ENCODE peak calls at places on chromosome 4, in seven cellular contexts. Y, V, A, H, X, T and M are unnamed samples.

GRCh38 chr4:113394730-113395530 is 345.5 kb downstream of the ANK2 start:
- DNase-seq in Y (no peak), V (peak), A (no peak), H (peak), X (peak), T (peak), M (peak)

GRCh38 chr4:78370625-78371372 is 180.8 kb upstream of the ANXA3 start:
- DNase-seq in Y (no peak), V (no peak), A (no peak), H (no peak), X (no peak), T (no peak), M (no peak)

GRCh38 chr4:81601270-81601694 is 129.6 kb upstream of the RASGEF1B start:
- DNase-seq in Y (no peak), V (peak), A (no peak), H (no peak), X (no peak), T (no peak), M (no peak)

GRCh38 chr4:65383589-65384305 is 286.5 kb downstream of the EPHA5 start:
- DNase-seq in Y (no peak), V (peak), A (no peak), H (no peak), X (no peak), T (no peak), M (no peak)

GRCh38 chr4:83378426-83378825 is 43.8 kb upstream of the HPSE start:
- DNase-seq in Y (no peak), V (no peak), A (no peak), H (no peak), X (no peak), T (no peak), M (no peak)

GRCh38 chr4:94621491-94622080 is 136.2 kb upstream of the BMPR1B start:
- DNase-seq in Y (no peak), V (peak), A (no peak), H (peak), X (no peak), T (no peak), M (peak)

GRCh38 chr4:177442623-177443155 is 452 bp upstream of the AGA start:
- DNase-seq in Y (no peak), V (peak), A (no peak), H (no peak), X (no peak), T (no peak), M (peak)

GRCh38 chr4:38574559-38575333 is 89.3 kb upstream of the KLF3 start:
- DNase-seq in Y (peak), V (no peak), A (no peak), H (no peak), X (no peak), T (peak), M (no peak)

GRCh38 chr4:88219099-88219498 is 60.7 kb upstream of the ABCG2 start:
- DNase-seq in Y (no peak), V (peak), A (no peak), H (no peak), X (peak), T (no peak), M (peak)

GRCh38 chr4:139815646-139816601 is 150.3 kb downstream of the MGST2 start:
- DNase-seq in Y (no peak), V (peak), A (peak), H (peak), X (peak), T (peak), M (no peak)

GRCh38 chr4:21476753-21477152 is 471.8 kb downstream of the KCNIP4 start:
- DNase-seq in Y (no peak), V (peak), A (no peak), H (peak), X (no peak), T (no peak), M (no peak)

GRCh38 chr4:175127314-175127713 is 209.2 kb downstream of the ADAM29 start:
- DNase-seq in Y (no peak), V (peak), A (no peak), H (no peak), X (no peak), T (no peak), M (no peak)

GRCh38 chr4:101089168-101089567 is 258.2 kb downstream of the PPP3CA start:
- DNase-seq in Y (no peak), V (no peak), A (no peak), H (no peak), X (no peak), T (no peak), M (no peak)

GRCh38 chr4:54082168-54082567 is 17.8 kb upstream of the CHIC2 start:
- DNase-seq in Y (no peak), V (peak), A (no peak), H (no peak), X (no peak), T (no peak), M (no peak)

GRCh38 chr4:55447108-55447708 is 51.5 kb downstream of the TMEM165 start:
- DNase-seq in Y (no peak), V (no peak), A (no peak), H (no peak), X (no peak), T (no peak), M (no peak)

GRCh38 chr4:55444822-55445221 is 49.1 kb downstream of the TMEM165 start:
- DNase-seq in Y (no peak), V (peak), A (no peak), H (no peak), X (no peak), T (peak), M (no peak)

GRCh38 chr4:55446578-55446922 is 50.8 kb downstream of the TMEM165 start:
- DNase-seq in Y (no peak), V (no peak), A (no peak), H (no peak), X (no peak), T (no peak), M (no peak)

GRCh38 chr4:55447826-55448225 is 52.1 kb downstream of the TMEM165 start:
- DNase-seq in Y (no peak), V (peak), A (no peak), H (no peak), X (no peak), T (no peak), M (no peak)

DNA sequence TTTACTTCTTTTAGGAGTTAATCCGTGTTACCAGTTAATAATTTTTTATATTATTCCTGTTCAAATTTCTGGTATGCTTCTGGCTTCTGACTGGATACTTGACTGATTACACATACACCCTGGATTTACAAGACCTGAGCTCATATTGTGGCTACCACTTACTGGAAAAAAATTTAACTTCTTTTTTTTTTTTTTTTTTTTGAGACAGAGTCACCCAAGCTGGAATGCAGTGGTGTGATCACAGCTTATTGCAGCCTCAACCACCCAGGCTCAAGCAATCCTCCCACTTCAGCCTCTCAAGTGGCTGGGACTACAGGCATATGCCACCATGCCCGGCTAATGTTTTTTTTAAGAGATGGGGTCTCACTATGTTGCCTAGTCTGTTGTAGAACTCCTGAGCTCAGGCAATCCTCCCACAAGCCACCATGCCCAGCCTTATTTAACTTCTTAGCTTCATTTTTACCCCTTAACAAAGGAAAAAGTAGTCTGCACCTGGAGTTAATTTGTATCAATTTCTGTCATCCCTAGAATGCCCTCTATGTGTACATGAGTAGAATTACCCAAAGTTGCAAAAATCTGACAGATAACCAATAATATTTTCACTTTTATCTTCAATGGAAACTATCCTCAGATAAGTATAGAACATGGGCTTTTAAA is 50.3 kb downstream of the TMEM165 start:
- DNase-seq in Y (no peak), V (peak), A (no peak), H (no peak), X (no peak), T (no peak), M (no peak)
- TF ChIP-seq CTCF in Y (no peak), V (peak), A (no peak), H (no peak), X (no peak), T (no peak), M (no peak)

GRCh38 chr4:34721835-34722234 is 1522.5 kb downstream of the ARAP2 start:
- DNase-seq in Y (no peak), V (no peak), A (no peak), H (no peak), X (no peak), T (no peak), M (no peak)

GRCh38 chr4:34723606-34724005 is 1520.7 kb downstream of the ARAP2 start:
- DNase-seq in Y (no peak), V (peak), A (no peak), H (no peak), X (no peak), T (no peak), M (no peak)

GRCh38 chr4:34720563-34720962 is 1523.8 kb downstream of the ARAP2 start:
- DNase-seq in Y (no peak), V (peak), A (no peak), H (no peak), X (no peak), T (no peak), M (no peak)
- TF ChIP-seq CTCF in Y (peak), V (peak), A (peak), H (peak), X (no peak), T (peak), M (peak)

GRCh38 chr4:105666693-105667092 is 41.8 kb downstream of the INTS12 start:
- DNase-seq in Y (no peak), V (peak), A (no peak), H (no peak), X (no peak), T (no peak), M (peak)
- TF ChIP-seq CTCF in Y (peak), V (peak), A (peak), H (no peak), X (no peak), T (peak), M (peak)

DNA sequence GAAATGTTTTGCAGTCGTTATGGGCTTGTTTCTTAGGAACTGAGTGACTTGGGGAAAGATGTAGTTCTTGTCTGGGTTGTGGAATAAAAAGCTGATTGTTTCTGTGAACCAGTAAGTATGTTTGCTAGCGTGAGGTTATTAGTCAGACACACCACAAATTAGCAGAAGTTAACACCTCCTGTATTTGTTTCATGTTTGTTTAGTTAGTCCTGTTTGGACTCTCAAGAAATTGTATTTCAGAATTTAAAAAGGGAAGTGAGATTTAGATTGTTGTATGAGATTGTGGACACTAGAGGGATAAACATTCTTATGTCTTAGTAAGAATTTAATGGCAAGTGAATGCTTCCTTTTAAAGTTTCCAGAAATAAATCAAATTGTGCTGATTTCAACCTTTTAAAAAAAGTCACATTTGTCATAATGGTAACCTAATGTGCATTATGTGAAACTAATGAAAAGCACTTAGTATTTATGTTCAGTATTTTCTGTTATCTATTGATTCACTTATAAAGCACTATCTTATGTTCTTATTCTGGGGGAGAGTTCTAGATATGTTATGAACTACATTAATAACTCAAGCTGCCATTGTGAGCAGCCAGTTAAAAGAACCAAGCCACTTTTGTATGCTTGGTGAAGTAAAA is 25.6 kb downstream of the ATP10D start:
- DNase-seq in Y (no peak), V (peak), A (no peak), H (no peak), X (no peak), T (no peak), M (peak)
- TF ChIP-seq CTCF in Y (no peak), V (peak), A (peak), H (no peak), X (no peak), T (no peak), M (peak)

GRCh38 chr4:146291313-146291712 is 77.0 kb downstream of the REELD1 start:
- DNase-seq in Y (no peak), V (no peak), A (no peak), H (no peak), X (no peak), T (no peak), M (no peak)
- TF ChIP-seq CTCF in Y (no peak), V (peak), A (no peak), H (no peak), X (no peak), T (no peak), M (no peak)

GRCh38 chr4:155999743-156000142 is 46.1 kb upstream of the CTSO start:
- DNase-seq in Y (no peak), V (peak), A (no peak), H (peak), X (peak), T (no peak), M (no peak)
- TF ChIP-seq CTCF in Y (no peak), V (peak), A (peak), H (peak), X (no peak), T (no peak), M (no peak)

GRCh38 chr4:126372634-126373033 is 1057.9 kb downstream of the FAT4 start:
- DNase-seq in Y (no peak), V (no peak), A (no peak), H (no peak), X (no peak), T (no peak), M (no peak)

GRCh38 chr4:126375462-126376054 is 1060.8 kb downstream of the FAT4 start:
- DNase-seq in Y (no peak), V (peak), A (no peak), H (no peak), X (no peak), T (no peak), M (no peak)
- TF ChIP-seq CTCF in Y (no peak), V (no peak), A (no peak), H (no peak), X (no peak), T (no peak), M (no peak)

GRCh38 chr4:135718019-135718418 is 1516.4 kb upstream of the PABPC4L start:
- DNase-seq in Y (no peak), V (peak), A (no peak), H (no peak), X (no peak), T (no peak), M (no peak)
- TF ChIP-seq CTCF in Y (no peak), V (peak), A (peak), H (no peak), X (no peak), T (no peak), M (no peak)